ENCODE peak calls at places on chromosome 9, in eight cellular contexts. L is BE2C; C is colonic mucosa; D is stomach; K is fibroblast of lung; S is ovary; W is CD4-positive, alpha-beta memory T cell; P is aorta. H is an unnamed sample.

GRCh38 chr9:13769641-13770040 is 490.1 kb upstream of the MPDZ start:
- DNase-seq in P (no peak), S (no peak), D (no peak), K (no peak), W (no peak), L (no peak), C (no peak), H (no peak)

GRCh38 chr9:7802666-7803065 is 3.1 kb upstream of the DMAC1 start:
- DNase-seq in D (no peak), L (no peak), C (no peak), K (peak; percentile 17), S (no peak), W (no peak), P (no peak), H (no peak)

GRCh38 chr9:93950619-93951601 is 4.2 kb downstream of the BARX1 start:
- DNase-seq in S (no peak), D (peak; percentile 69), W (no peak), K (peak; percentile 11), L (no peak), P (no peak), C (peak; percentile 32), H (no peak)

GRCh38 chr9:108275906-108276305 is 579.9 kb downstream of the ACTL7B start:
- DNase-seq in S (no peak), P (no peak), W (no peak), K (no peak), L (no peak), D (no peak), C (no peak), H (no peak)

GRCh38 chr9:76835571-76836283 is 70.2 kb downstream of the PRUNE2 start:
- DNase-seq in K (peak; percentile 94), L (peak; percentile 28), P (no peak), C (no peak), D (no peak), S (no peak), W (no peak), H (no peak)

GRCh38 chr9:967851-968641 is 8.4 kb upstream of the DMRT3 start:
- DNase-seq in K (no peak), S (no peak), D (no peak), W (no peak), C (no peak), P (no peak), L (no peak), H (no peak)

GRCh38 chr9:90420714-90421513 is 221.7 kb downstream of the DIRAS2 start:
- DNase-seq in D (no peak), L (no peak), S (no peak), K (peak; percentile 11), C (no peak), W (no peak), P (no peak), H (no peak)

GRCh38 chr9:111928342-111928720 is 31.7 kb downstream of the UGCG start:
- DNase-seq in L (no peak), S (no peak), P (no peak), D (no peak), C (no peak), W (no peak), K (peak; percentile 80), H (no peak)

GRCh38 chr9:93684806-93685553 is 108.6 kb downstream of the PHF2 start:
- DNase-seq in K (peak; percentile 16), D (no peak), W (no peak), P (no peak), S (no peak), L (no peak), C (no peak), H (no peak)

GRCh38 chr9:104494808-104495207 is 9.3 kb upstream of the OR13F1 start:
- DNase-seq in P (no peak), W (no peak), K (no peak), L (no peak), D (no peak), S (no peak), C (no peak), H (no peak)

GRCh38 chr9:3906437-3907213 is 380.8 kb upstream of the RFX3 start:
- DNase-seq in L (no peak), P (no peak), D (no peak), C (no peak), W (no peak), K (peak; percentile 98), S (no peak), H (no peak)

GRCh38 chr9:38276751-38277439 is 115.6 kb upstream of the ALDH1B1 start:
- DNase-seq in S (no peak), L (no peak), K (no peak), W (no peak), D (no peak), C (no peak), P (no peak), H (no peak)

GRCh38 chr9:126661521-126662251 is 48.0 kb downstream of the LMX1B start:
- DNase-seq in C (no peak), D (no peak), L (no peak), P (no peak), W (no peak), S (no peak), K (peak; percentile 20), H (no peak)

GRCh38 chr9:78044886-78045285 is 13.3 kb upstream of the GNAQ start:
- DNase-seq in P (no peak), L (no peak), C (no peak), K (no peak), W (no peak), S (no peak), D (no peak), H (no peak)

GRCh38 chr9:93286252-93287188 is 102.6 kb downstream of the WNK2 start:
- DNase-seq in C (no peak), L (no peak), S (no peak), D (no peak), P (no peak), K (no peak), W (no peak), H (no peak)

GRCh38 chr9:127175764-127176163 is 53.3 kb upstream of the ANGPTL2 start:
- DNase-seq in K (no peak), D (peak; percentile 14), W (no peak), S (peak; percentile 21), C (no peak), P (peak; percentile 70), L (no peak), H (no peak)

GRCh38 chr9:73179594-73179993 is 27.9 kb downstream of the ANXA1 start:
- DNase-seq in P (no peak), C (no peak), D (no peak), L (no peak), K (peak; percentile 80), S (no peak), W (no peak), H (no peak)

GRCh38 chr9:14277761-14278160 is 36.2 kb downstream of the NFIB start:
- DNase-seq in C (no peak), P (no peak), S (no peak), K (no peak), W (no peak), D (no peak), L (no peak), H (no peak)

GRCh38 chr9:33236571-33236970 is 3.4 kb upstream of the SPINK4 start:
- DNase-seq in D (no peak), S (no peak), C (no peak), L (no peak), P (no peak), W (no peak), K (peak; percentile 41), H (peak; percentile 33)

GRCh38 chr9:8172000-8172399 is 372.4 kb upstream of the DMAC1 start:
- DNase-seq in W (no peak), L (no peak), K (no peak), S (no peak), P (no peak), D (no peak), C (no peak), H (no peak)

DNA sequence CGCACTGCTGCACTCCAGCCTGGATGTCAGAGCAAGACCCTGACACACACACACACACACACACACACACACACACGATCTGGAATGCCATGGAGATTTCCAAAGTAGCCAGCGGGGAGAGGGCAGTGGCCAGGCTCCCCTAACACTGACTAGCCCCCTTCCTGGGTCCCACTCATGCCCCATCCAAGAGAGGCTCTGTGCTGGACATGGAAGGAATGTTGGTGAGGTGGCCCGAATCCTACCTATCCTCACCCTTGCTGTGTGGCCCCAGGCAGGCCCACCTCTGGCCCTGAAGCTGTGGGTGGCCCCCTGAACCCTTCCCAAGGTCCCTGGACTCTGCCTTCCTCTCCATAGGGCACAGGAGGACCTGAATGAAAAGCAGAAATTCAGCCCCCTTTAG is 7.3 kb downstream of the BRD3 start:
- DNase-seq in L (no peak), S (no peak), W (no peak), K (no peak), C (no peak), P (no peak), D (peak; percentile 5), H (no peak)
- H3K4me1 ChIP-seq in L (no peaks in the 10 kb centered on the region), S (peaks cover 51% of the 10 kb centered on the region), W (peaks cover 38% of the 10 kb centered on the region), K (peaks cover 11% of the 10 kb centered on the region), C (peaks cover 15% of the 10 kb centered on the region), P (no peaks in the 10 kb centered on the region), D (peaks cover 97% of the 10 kb centered on the region), H (peaks cover 80% of the 10 kb centered on the region)

GRCh38 chr9:101030022-101030391 is 1.5 kb downstream of the PLPPR1 start:
- DNase-seq in S (no peak), C (no peak), D (no peak), K (no peak), W (no peak), P (no peak), L (no peak), H (no peak)
- H3K27me3 ChIP-seq in S (no peaks in the 10 kb centered on the region), C (peaks cover 18% of the 10 kb centered on the region), D (peaks cover 19% of the 10 kb centered on the region), K (no peaks in the 10 kb centered on the region), W (no peaks in the 10 kb centered on the region), P (no peaks in the 10 kb centered on the region), L (peaks cover 28% of the 10 kb centered on the region), H (no peaks in the 10 kb centered on the region)

GRCh38 chr9:136622538-136622948 is 40.2 kb upstream of the EGFL7 start:
- DNase-seq in S (no peak), C (no peak), L (no peak), K (no peak), P (no peak), D (no peak), W (no peak), H (no peak)
- H3K4me1 ChIP-seq in S (peaks cover 4% of the 10 kb centered on the region), C (peaks cover 43% of the 10 kb centered on the region), L (peaks cover 7% of the 10 kb centered on the region), K (peaks cover 9% of the 10 kb centered on the region), P (no peaks in the 10 kb centered on the region), D (peaks cover 74% of the 10 kb centered on the region), W (no peaks in the 10 kb centered on the region), H (peaks cover 21% of the 10 kb centered on the region)

DNA sequence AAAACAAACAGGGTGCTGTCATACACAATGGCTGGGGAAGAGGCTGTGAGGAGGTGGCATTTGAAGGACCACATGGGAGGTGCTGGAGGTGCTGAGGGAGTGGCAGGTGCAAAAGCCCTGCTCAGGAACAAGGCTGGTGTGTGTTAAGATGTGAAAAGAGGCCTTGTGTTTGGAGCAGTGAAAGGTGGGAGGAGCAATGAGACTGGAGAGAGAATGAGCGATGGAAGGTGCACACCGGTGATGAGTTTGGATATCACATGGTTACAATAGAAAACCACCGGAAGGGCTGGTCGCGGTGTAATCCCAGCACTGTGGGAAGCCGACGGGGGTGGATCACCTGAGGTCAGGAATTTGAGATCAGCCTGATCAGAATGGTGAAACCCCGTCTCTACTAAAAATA is 9.2 kb upstream of the FIBCD1 start:
- DNase-seq in C (no peak), P (no peak), K (no peak), S (no peak), D (no peak), W (no peak), L (no peak), H (no peak)
- H3K27me3 ChIP-seq in C (no peaks in the 10 kb centered on the region), P (no peaks in the 10 kb centered on the region), K (peaks cover 22% of the 10 kb centered on the region), S (no peaks in the 10 kb centered on the region), D (peaks cover 21% of the 10 kb centered on the region), W (peaks cover 2% of the 10 kb centered on the region), L (peaks cover 1% of the 10 kb centered on the region), H (no peaks in the 10 kb centered on the region)

GRCh38 chr9:123609844-123610243 is 253.8 kb downstream of the CRB2 start:
- DNase-seq in D (no peak), C (no peak), S (no peak), K (no peak), P (no peak), L (peak; percentile 72), W (no peak), H (no peak)
- H3K4me1 ChIP-seq in D (no peaks in the 10 kb centered on the region), C (no peaks in the 10 kb centered on the region), S (no peaks in the 10 kb centered on the region), K (no peaks in the 10 kb centered on the region), P (no peaks in the 10 kb centered on the region), L (peaks cover 6% of the 10 kb centered on the region), W (no peaks in the 10 kb centered on the region), H (no peaks in the 10 kb centered on the region)